ENCODE peak calls at places on chromosomes 1 and 21, in five cellular contexts. One of them, this sample, is unnamed. For H3K36me3, the result is how much of the 10 kb centered on the place peaks cover.

GRCh38 chr1:234592240-234592639 is 17.7 kb downstream of the IRF2BP2 start:
- DNase-seq in PC-3: no peak
- DNase-seq in HCT116: no peak
- DNase-seq in H1: no peak
- DNase-seq in mesenchymal stem cell: no peak
- DNase-seq in this sample: no peak

GRCh38 chr1:53562256-53562982 is 103.2 kb downstream of the DMRTB1 start:
- DNase-seq in PC-3: no peak
- DNase-seq in HCT116: no peak
- DNase-seq in H1: no peak
- DNase-seq in mesenchymal stem cell: no peak
- DNase-seq in this sample: no peak

GRCh38 chr1:203306089-203306969 is 1.0 kb downstream of the BTG2 start:
- DNase-seq in PC-3: peak
- DNase-seq in HCT116: peak
- DNase-seq in H1: no peak
- DNase-seq in mesenchymal stem cell: peak
- DNase-seq in this sample: peak

GRCh38 chr1:93448983-93449805 is 1.3 kb downstream of the FNBP1L start:
- DNase-seq in PC-3: peak
- DNase-seq in HCT116: no peak
- DNase-seq in H1: peak
- DNase-seq in mesenchymal stem cell: peak
- DNase-seq in this sample: peak

GRCh38 chr21:36347962-36348328 is 27.9 kb downstream of the MORC3 start:
- DNase-seq in PC-3: peak
- DNase-seq in HCT116: no peak
- DNase-seq in H1: no peak
- DNase-seq in mesenchymal stem cell: no peak
- DNase-seq in this sample: peak

GRCh38 chr1:47208374-47208850 is 18.6 kb upstream of the PDZK1IP1 start:
- DNase-seq in PC-3: no peak
- DNase-seq in HCT116: no peak
- DNase-seq in H1: peak
- DNase-seq in mesenchymal stem cell: no peak
- DNase-seq in this sample: no peak

GRCh38 chr1:23756676-23757075 is 13.4 kb downstream of the ELOA start:
- DNase-seq in PC-3: peak
- DNase-seq in HCT116: no peak
- DNase-seq in H1: no peak
- DNase-seq in mesenchymal stem cell: peak
- DNase-seq in this sample: peak

GRCh38 chr1:156407344-156407743 is 38.3 kb downstream of the RHBG start:
- DNase-seq in PC-3: no peak
- DNase-seq in HCT116: no peak
- DNase-seq in H1: no peak
- DNase-seq in mesenchymal stem cell: no peak
- DNase-seq in this sample: no peak

GRCh38 chr21:44082648-44083436 is 24.4 kb upstream of the PWP2 start:
- DNase-seq in PC-3: no peak
- DNase-seq in HCT116: no peak
- DNase-seq in H1: no peak
- DNase-seq in mesenchymal stem cell: no peak
- DNase-seq in this sample: no peak

GRCh38 chr1:32094721-32095521 is 12.9 kb upstream of the KPNA6 start:
- DNase-seq in PC-3: peak
- DNase-seq in HCT116: no peak
- DNase-seq in H1: no peak
- DNase-seq in mesenchymal stem cell: no peak
- DNase-seq in this sample: no peak
- H3K36me3 ChIP-seq in PC-3: under half
- H3K36me3 ChIP-seq in HCT116: under half
- H3K36me3 ChIP-seq in H1: under half
- H3K36me3 ChIP-seq in mesenchymal stem cell: half or more
- H3K36me3 ChIP-seq in this sample: under half

GRCh38 chr1:187985145-187985896 is 1156.6 kb downstream of the PLA2G4A start:
- DNase-seq in PC-3: no peak
- DNase-seq in HCT116: no peak
- DNase-seq in H1: no peak
- DNase-seq in mesenchymal stem cell: peak
- DNase-seq in this sample: no peak

GRCh38 chr1:187991944-187992343 is 1163.2 kb downstream of the PLA2G4A start:
- DNase-seq in PC-3: no peak
- DNase-seq in HCT116: no peak
- DNase-seq in H1: no peak
- DNase-seq in mesenchymal stem cell: no peak
- DNase-seq in this sample: no peak

GRCh38 chr1:187987236-187987776 is 1158.6 kb downstream of the PLA2G4A start:
- DNase-seq in PC-3: no peak
- DNase-seq in HCT116: no peak
- DNase-seq in H1: no peak
- DNase-seq in mesenchymal stem cell: no peak
- DNase-seq in this sample: no peak

DNA sequence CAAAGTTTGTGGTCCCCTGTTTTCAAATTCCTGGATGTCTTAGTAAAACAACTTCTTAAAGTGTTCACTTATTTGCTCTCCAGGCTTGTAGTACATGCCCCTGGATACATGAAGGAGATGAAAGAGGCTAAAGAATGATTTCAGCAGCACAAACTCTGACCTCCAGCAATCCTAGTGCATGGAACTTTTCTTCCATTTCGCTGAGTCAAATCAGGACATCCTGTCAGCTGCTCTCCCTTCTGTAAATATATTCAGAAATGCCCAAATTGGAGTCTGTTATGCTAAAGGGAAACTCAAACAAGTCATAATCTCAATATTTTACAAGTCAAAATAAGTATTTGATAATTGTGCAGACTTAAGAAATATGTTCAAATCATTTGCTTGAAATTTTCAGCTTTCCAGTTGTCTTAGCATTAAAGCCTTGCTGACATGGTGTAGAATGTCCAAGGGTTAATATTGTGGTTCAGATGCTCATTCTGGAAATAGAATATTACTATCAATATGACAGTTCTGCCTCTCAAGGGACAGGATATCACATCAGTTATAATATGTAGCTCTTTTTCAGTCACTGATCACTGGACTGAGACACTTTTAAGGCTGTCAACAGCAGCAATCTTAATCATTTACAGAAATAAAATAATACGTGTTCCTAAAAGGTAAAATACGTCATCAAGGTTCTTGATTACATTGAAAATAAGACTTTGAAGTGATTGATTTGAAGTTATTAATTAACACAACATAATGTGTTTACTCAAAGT is 1157.3 kb downstream of the PLA2G4A start:
- DNase-seq in PC-3: no peak
- DNase-seq in HCT116: no peak
- DNase-seq in H1: no peak
- DNase-seq in mesenchymal stem cell: peak
- DNase-seq in this sample: no peak
- H3K4me3 ChIP-seq in PC-3: no peak
- H3K4me3 ChIP-seq in HCT116: no peak
- H3K4me3 ChIP-seq in H1: no peak
- H3K4me3 ChIP-seq in mesenchymal stem cell: no peak
- H3K4me3 ChIP-seq in this sample: no peak

GRCh38 chr1:43238991-43239469 is 30.8 kb upstream of the TMEM125 start:
- DNase-seq in PC-3: no peak
- DNase-seq in HCT116: no peak
- DNase-seq in H1: no peak
- DNase-seq in mesenchymal stem cell: no peak
- DNase-seq in this sample: no peak
- H2AFZ ChIP-seq in PC-3: no peak
- H2AFZ ChIP-seq in HCT116: no peak
- H2AFZ ChIP-seq in H1: no peak
- H2AFZ ChIP-seq in mesenchymal stem cell: no peak
- H2AFZ ChIP-seq in this sample: no peak

DNA sequence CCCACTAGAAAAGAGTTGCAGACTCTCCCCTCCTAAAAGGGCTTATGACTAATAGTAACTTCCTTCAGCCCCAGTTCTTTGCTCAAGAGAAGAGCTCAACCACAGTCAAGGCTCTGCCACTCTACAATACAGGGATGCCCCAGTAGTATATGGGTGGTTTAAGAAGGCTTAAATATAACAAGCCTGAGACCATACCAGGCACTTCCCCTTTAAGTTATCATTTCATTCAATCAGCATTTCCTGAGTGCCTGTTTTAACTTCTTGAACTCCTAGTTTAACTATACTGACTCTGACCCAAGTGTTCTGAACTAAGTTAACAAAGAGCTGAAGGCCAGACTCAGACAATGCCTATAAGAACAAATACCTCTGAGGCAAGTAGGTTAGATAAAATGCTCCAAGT is 19.8 kb downstream of the PRPF38A start:
- DNase-seq in PC-3: no peak
- DNase-seq in HCT116: no peak
- DNase-seq in H1: no peak
- DNase-seq in mesenchymal stem cell: peak
- DNase-seq in this sample: no peak
- H3K36me3 ChIP-seq in PC-3: under half
- H3K36me3 ChIP-seq in HCT116: under half
- H3K36me3 ChIP-seq in H1: under half
- H3K36me3 ChIP-seq in mesenchymal stem cell: half or more
- H3K36me3 ChIP-seq in this sample: under half

GRCh38 chr1:229101475-229101874 is 169.4 kb upstream of the RAB4A start:
- DNase-seq in PC-3: no peak
- DNase-seq in HCT116: no peak
- DNase-seq in H1: no peak
- DNase-seq in mesenchymal stem cell: no peak
- DNase-seq in this sample: no peak
- H3K4me3 ChIP-seq in PC-3: no peak
- H3K4me3 ChIP-seq in HCT116: no peak
- H3K4me3 ChIP-seq in H1: no peak
- H3K4me3 ChIP-seq in mesenchymal stem cell: no peak
- H3K4me3 ChIP-seq in this sample: no peak

GRCh38 chr1:51425273-51425672 is 93.8 kb downstream of the EPS15 start:
- DNase-seq in PC-3: no peak
- DNase-seq in HCT116: no peak
- DNase-seq in H1: no peak
- DNase-seq in mesenchymal stem cell: no peak
- DNase-seq in this sample: no peak

GRCh38 chr1:51422367-51423097 is 92.2 kb upstream of the TTC39A start:
- DNase-seq in PC-3: no peak
- DNase-seq in HCT116: no peak
- DNase-seq in H1: no peak
- DNase-seq in mesenchymal stem cell: no peak
- DNase-seq in this sample: no peak

GRCh38 chr1:51420867-51421627 is 90.7 kb upstream of the TTC39A start:
- DNase-seq in PC-3: no peak
- DNase-seq in HCT116: no peak
- DNase-seq in H1: no peak
- DNase-seq in mesenchymal stem cell: no peak
- DNase-seq in this sample: no peak

GRCh38 chr1:51423098-51423821 is 92.9 kb upstream of the TTC39A start:
- DNase-seq in PC-3: no peak
- DNase-seq in HCT116: no peak
- DNase-seq in H1: no peak
- DNase-seq in mesenchymal stem cell: peak
- DNase-seq in this sample: no peak

DNA sequence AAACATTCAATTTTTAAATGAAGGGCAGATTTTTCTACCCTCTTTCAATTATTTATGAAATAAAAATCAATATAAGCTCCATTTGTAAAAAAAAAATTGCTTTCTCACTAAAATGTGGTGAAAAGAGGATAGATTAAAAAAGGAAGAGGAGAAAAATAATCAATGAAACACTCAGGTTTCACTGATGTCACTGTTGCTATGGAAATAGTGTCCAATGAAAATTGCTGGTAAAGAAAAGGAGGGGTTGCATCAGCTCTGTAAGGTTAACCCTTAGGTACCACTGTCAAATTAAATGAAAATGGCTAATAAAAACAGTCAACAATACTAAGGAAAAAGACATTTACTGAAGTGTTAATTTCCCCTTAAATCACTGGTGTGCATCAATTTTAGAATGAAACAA is 91.6 kb upstream of the TTC39A start:
- DNase-seq in PC-3: peak
- DNase-seq in HCT116: peak
- DNase-seq in H1: no peak
- DNase-seq in mesenchymal stem cell: peak
- DNase-seq in this sample: peak
- H2AFZ ChIP-seq in PC-3: no peak
- H2AFZ ChIP-seq in HCT116: no peak
- H2AFZ ChIP-seq in H1: no peak
- H2AFZ ChIP-seq in mesenchymal stem cell: no peak
- H2AFZ ChIP-seq in this sample: no peak

GRCh38 chr1:219797009-219797408 is 131.3 kb downstream of the SLC30A10 start:
- DNase-seq in PC-3: no peak
- DNase-seq in HCT116: no peak
- DNase-seq in H1: no peak
- DNase-seq in mesenchymal stem cell: no peak
- DNase-seq in this sample: peak
- H3K36me3 ChIP-seq in PC-3: under half
- H3K36me3 ChIP-seq in HCT116: under half
- H3K36me3 ChIP-seq in H1: under half
- H3K36me3 ChIP-seq in mesenchymal stem cell: under half
- H3K36me3 ChIP-seq in this sample: under half